ENCODE peak calls at places on chromosomes 11 and 22, in nine cellular contexts. T is fibroblast of lung; R is activated CD8-positive, alpha-beta memory T cell treated with anti-CD3 and anti-CD28 coated beads, Interleukin-2, amount 50 U/mL, for 48 hours; P is stimulated activated CD8-positive, alpha-beta memory T cell treated with anti-CD3 and anti-CD28 coated beads, Interleukin-15, amount 100 ng/mL, for 4 hours; V is mucosa of gallbladder; S is ACHN; O is mammary epithelial cell; Z is transverse colon; F is NCI-H2029 treated with DMSO at 0.1 percent for 48 hours. L is an unnamed sample.

GRCh38 chr11:121604152-121604551 is 151.4 kb upstream of the SORL1-AS1 start:
- DNase-seq in T (no peak), R (no peak), P (no peak), V (no peak), S (no peak), O (no peak), Z (no peak), F (no peak), L (no peak)

GRCh38 chr11:122267602-122268001 is 151.6 kb upstream of the BLID start:
- DNase-seq in T (peak; percentile 60), R (no peak), P (no peak), V (no peak), S (no peak), O (peak; percentile 31), Z (no peak), F (no peak), L (no peak)

GRCh38 chr22:17969732-17970131 is 54.6 kb downstream of the MICAL3 start:
- DNase-seq in T (peak; percentile 97), R (no peak), P (no peak), V (no peak), S (no peak), O (peak; percentile 58), Z (no peak), F (no peak), L (no peak)

GRCh38 chr11:127471662-127472061 is 471.1 kb upstream of the KIRREL3 start:
- DNase-seq in T (no peak), R (no peak), P (no peak), V (no peak), S (no peak), O (no peak), Z (no peak), F (no peak), L (no peak)

GRCh38 chr11:79393362-79394043 is 47.3 kb downstream of the TENM4 start:
- DNase-seq in T (no peak), R (no peak), P (no peak), V (no peak), S (no peak), O (no peak), Z (no peak), F (no peak), L (no peak)

GRCh38 chr22:43399338-43399979 is 12.4 kb upstream of the MPPED1 start:
- DNase-seq in T (no peak), R (no peak), P (no peak), V (no peak), S (no peak), O (no peak), Z (no peak), F (no peak), L (no peak)

GRCh38 chr11:42172441-42172840 is 713.0 kb upstream of the LRRC4C start:
- DNase-seq in T (no peak), R (no peak), P (no peak), V (no peak), S (no peak), O (no peak), Z (no peak), F (no peak), L (no peak)

GRCh38 chr11:117597083-117597482 is 199.9 kb downstream of the DSCAML1 start:
- DNase-seq in T (peak; percentile 22), R (peak; percentile 76), P (no peak), V (peak; percentile 17), S (peak; percentile 38), O (peak; percentile 18), Z (peak; percentile 19), F (no peak), L (peak; percentile 55)

GRCh38 chr11:93209476-93209875 is 11.7 kb upstream of the SLC36A4 start:
- DNase-seq in T (no peak), R (no peak), P (no peak), V (no peak), S (no peak), O (no peak), Z (no peak), F (no peak), L (no peak)

GRCh38 chr11:65606876-65607613 is 7.0 kb downstream of the MAP3K11 start:
- DNase-seq in T (peak; percentile 93), R (no peak), P (no peak), V (peak; percentile 95), S (peak; percentile 14), O (peak; percentile 43), Z (peak; percentile 91), F (peak; percentile 87), L (peak; percentile 97)

GRCh38 chr11:7955191-7955590 is 10.1 kb downstream of the NLRP10 start:
- DNase-seq in T (no peak), R (no peak), P (no peak), V (no peak), S (no peak), O (no peak), Z (no peak), F (no peak), L (no peak)

GRCh38 chr11:68380786-68381622 is 68.6 kb downstream of the LRP5 start:
- DNase-seq in T (no peak), R (no peak), P (no peak), V (no peak), S (no peak), O (no peak), Z (no peak), F (no peak), L (no peak)

GRCh38 chr11:9208726-9209501 is 56.2 kb downstream of the DENND5A start:
- DNase-seq in T (no peak), R (no peak), P (no peak), V (no peak), S (no peak), O (peak; percentile 41), Z (no peak), F (no peak), L (no peak)

GRCh38 chr11:71173709-71174108 is 78.7 kb downstream of the SHANK2 start:
- DNase-seq in T (no peak), R (no peak), P (no peak), V (no peak), S (no peak), O (no peak), Z (no peak), F (no peak), L (no peak)

L was measured in thyroid gland.